ENCODE peak calls at places on chromosomes 7 and 10, in eight cellular contexts. G, L, N, C, V, A, H and X are unnamed samples.

GRCh38 chr7:70698219-70698832 is 433.6 kb upstream of the GALNT17 start:
- DNase-seq in G (peak), L (no peak), N (peak), C (peak), V (no peak), A (peak), H (no peak), X (peak)

GRCh38 chr10:90860790-90861189 is 3.0 kb upstream of the HTR7 start:
- DNase-seq in G (no peak), L (no peak), N (no peak), C (no peak), V (no peak), A (no peak), H (no peak), X (no peak)

GRCh38 chr10:101560293-101561067 is 27.6 kb downstream of the POLL start:
- DNase-seq in G (no peak), L (no peak), N (no peak), C (no peak), V (no peak), A (no peak), H (no peak), X (no peak)

GRCh38 chr7:30445770-30446169 is 32.8 kb downstream of the NOD1 start:
- DNase-seq in G (peak), L (no peak), N (peak), C (peak), V (peak), A (peak), H (peak), X (no peak)

GRCh38 chr10:35416628-35417625 is 80.6 kb downstream of the CCNY start:
- DNase-seq in G (no peak), L (no peak), N (peak), C (no peak), V (no peak), A (no peak), H (no peak), X (no peak)

GRCh38 chr7:110721395-110721794 is 369.5 kb upstream of the LRRN3 start:
- DNase-seq in G (no peak), L (no peak), N (no peak), C (no peak), V (no peak), A (no peak), H (no peak), X (no peak)

GRCh38 chr10:84845628-84846261 is 517.4 kb downstream of the CCSER2 start:
- DNase-seq in G (no peak), L (peak), N (peak), C (peak), V (peak), A (no peak), H (no peak), X (no peak)

GRCh38 chr7:44132039-44132438 is 8.7 kb upstream of the POLD2 start:
- DNase-seq in G (no peak), L (no peak), N (no peak), C (no peak), V (no peak), A (no peak), H (no peak), X (no peak)

GRCh38 chr10:80290474-80291220 is 1.2 kb upstream of the MAT1A start:
- DNase-seq in G (no peak), L (no peak), N (no peak), C (peak), V (no peak), A (no peak), H (no peak), X (no peak)

GRCh38 chr7:10128748-10129147 is 844.9 kb upstream of the PHF14 start:
- DNase-seq in G (no peak), L (no peak), N (peak), C (no peak), V (no peak), A (peak), H (no peak), X (no peak)

GRCh38 chr7:136079478-136079892 is 102.3 kb upstream of the MTPN start:
- DNase-seq in G (no peak), L (no peak), N (no peak), C (no peak), V (no peak), A (peak), H (no peak), X (no peak)

GRCh38 chr10:79266092-79266491 is 81.2 kb upstream of the PPIF start:
- DNase-seq in G (no peak), L (no peak), N (no peak), C (no peak), V (peak), A (no peak), H (no peak), X (no peak)
- H3K4me3 ChIP-seq in G (no peak), L (no peak), N (no peak), C (no peak), V (no peak), A (no peak), H (peak), X (no peak)

DNA sequence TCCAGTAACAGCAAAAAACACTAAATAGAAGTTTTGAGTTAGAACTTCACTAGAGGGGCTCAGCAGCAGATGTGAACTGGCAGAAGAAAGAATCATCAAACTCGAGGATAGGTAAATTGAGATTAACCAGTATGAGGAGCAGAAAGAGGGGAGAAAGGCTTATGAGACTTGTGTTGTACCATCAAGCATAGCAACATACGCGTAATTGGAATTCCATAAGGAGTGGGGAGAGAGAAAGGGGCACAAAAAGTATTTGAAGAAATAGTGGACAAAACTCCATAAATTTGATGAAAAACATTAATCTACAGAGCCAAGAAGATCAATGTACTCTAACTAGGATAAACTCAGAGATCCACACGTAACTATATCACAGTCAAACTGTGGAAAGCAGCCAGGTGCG is 48.3 kb downstream of the RBAK start:
- DNase-seq in G (no peak), L (no peak), N (no peak), C (no peak), V (no peak), A (no peak), H (no peak), X (no peak)
- TF ChIP-seq REST in G (no peak), L (no peak), N (no peak), C (no peak), V (no peak), A (no peak), H (no peak), X (no peak)

GRCh38 chr7:42734568-42734967 is 177.3 kb downstream of the C7orf25 start:
- DNase-seq in G (no peak), L (no peak), N (no peak), C (no peak), V (no peak), A (no peak), H (no peak), X (no peak)
- H3K4me3 ChIP-seq in G (no peak), L (no peak), N (no peak), C (no peak), V (no peak), A (no peak), H (no peak), X (no peak)

DNA sequence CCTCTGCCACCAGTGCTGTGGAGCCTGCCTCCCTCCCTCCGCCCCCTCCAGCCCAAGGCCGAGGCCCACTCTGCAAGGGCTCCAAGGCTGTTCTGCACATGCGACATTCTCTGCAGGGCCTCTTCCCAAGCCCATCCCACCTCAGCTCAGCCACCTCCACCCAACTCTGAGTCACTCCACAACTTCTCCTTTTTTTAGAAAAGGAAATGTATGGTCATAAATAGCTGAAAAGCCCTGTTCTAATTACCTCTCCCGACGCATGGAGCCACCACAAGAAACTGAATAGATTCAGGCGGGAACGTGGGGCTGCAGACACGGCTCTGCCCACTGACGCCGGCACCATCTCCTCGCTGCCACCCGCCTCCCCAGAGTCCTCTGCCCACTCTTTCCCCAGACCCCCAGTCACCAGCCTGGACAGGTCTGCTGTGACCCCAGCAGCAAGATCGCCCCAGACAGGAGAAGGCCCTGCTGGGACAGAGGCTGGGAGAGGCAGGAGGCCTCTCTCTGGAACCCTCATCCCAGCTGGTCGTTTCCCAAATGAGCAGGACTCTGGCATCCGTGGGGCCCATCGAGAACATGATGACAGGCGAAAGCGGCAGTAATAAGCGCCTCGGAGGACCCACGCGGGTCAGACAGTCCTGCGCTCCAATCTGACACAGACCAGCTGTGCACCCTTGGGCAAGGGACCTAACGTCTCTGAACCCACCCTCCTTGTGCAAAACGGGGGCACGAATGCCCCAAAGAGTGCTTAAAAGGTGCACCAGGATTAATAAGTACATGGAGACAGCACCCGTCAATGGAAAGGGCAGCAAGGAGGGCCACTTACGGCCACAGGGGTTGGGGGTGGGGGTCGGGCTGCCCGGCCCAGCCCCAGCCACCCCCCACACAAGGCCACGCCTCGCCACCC is 213.7 kb downstream of the MAD1L1 start:
- DNase-seq in G (no peak), L (no peak), N (no peak), C (no peak), V (peak), A (peak), H (no peak), X (no peak)
- TF ChIP-seq REST in G (no peak), L (no peak), N (no peak), C (no peak), V (no peak), A (no peak), H (no peak), X (no peak)

GRCh38 chr7:150997075-150997511 is 6.3 kb downstream of the NOS3 start:
- DNase-seq in G (no peak), L (no peak), N (no peak), C (no peak), V (peak), A (no peak), H (no peak), X (no peak)
- H3K4me3 ChIP-seq in G (no peak), L (no peak), N (no peak), C (no peak), V (no peak), A (no peak), H (no peak), X (no peak)

DNA sequence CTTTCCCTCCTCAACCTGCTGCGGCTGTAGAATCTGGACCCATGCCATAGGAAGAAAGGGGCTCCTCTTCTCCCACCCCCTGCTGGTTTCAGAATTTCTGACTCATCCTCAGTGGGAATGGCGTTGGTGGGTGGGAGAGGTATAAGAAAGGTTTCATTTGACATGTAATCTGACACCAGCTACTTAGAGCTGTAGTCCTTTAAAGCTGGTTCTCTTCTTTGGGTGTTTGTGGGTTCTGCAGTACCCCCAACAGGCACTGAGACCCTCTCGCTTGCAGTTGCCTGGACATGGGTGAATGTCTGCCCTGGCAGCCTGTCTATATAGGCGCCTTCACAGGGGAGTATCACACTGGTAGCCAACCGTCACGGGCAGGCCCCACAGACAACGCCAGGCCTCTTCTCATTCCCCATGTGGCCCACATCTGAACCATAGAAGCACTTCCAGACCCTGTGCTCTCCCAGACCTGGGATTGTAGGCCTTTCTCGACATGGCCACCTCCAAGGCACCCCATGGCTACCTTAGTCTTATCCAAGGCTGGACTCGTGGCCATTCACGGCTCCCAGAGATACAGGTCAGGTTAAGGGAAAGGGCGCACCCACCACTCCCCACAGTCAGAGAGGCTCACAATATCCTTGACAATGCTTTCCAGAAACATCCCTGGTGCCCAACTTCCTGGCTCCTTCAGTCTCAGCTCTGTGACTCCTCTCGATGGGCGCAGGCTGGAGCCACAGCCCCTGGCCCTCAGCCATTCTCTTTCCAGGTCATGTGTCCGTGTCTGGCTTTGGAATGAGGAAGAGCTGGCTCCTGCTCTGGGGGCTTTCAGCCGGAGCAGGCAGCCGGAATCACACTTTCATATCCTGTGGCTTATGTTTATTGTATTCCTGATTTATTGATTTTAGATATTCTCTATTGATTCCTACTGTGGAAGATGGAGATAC is 17.5 kb downstream of the ZNF862 start:
- DNase-seq in G (no peak), L (peak), N (peak), C (peak), V (no peak), A (peak), H (no peak), X (no peak)
- TF ChIP-seq REST in G (no peak), L (no peak), N (no peak), C (no peak), V (no peak), A (no peak), H (no peak), X (no peak)

GRCh38 chr10:96288151-96288621 is 16.0 kb upstream of the DNTT start:
- DNase-seq in G (no peak), L (no peak), N (no peak), C (no peak), V (no peak), A (no peak), H (peak), X (no peak)

GRCh38 chr10:96289218-96289910 is 14.9 kb upstream of the DNTT start:
- DNase-seq in G (no peak), L (no peak), N (no peak), C (no peak), V (no peak), A (no peak), H (no peak), X (no peak)

GRCh38 chr10:96290368-96291133 is 13.7 kb upstream of the DNTT start:
- DNase-seq in G (no peak), L (no peak), N (no peak), C (no peak), V (no peak), A (no peak), H (peak), X (no peak)

GRCh38 chr10:96295475-96295874 is 8.8 kb upstream of the DNTT start:
- DNase-seq in G (no peak), L (no peak), N (no peak), C (no peak), V (no peak), A (no peak), H (no peak), X (no peak)

GRCh38 chr10:96292971-96293909 is 11.0 kb upstream of the DNTT start:
- DNase-seq in G (peak), L (peak), N (peak), C (peak), V (peak), A (peak), H (no peak), X (peak)
- H3K4me3 ChIP-seq in G (no peak), L (no peak), N (no peak), C (peak), V (no peak), A (no peak), H (no peak), X (no peak)